ENCODE peak calls at places on chromosome 14, in five cellular contexts. H is K562; X is fibroblast of lung; D is Caco-2; U is CD8-positive, alpha-beta memory T cell. Y is an unnamed sample.

GRCh38 chr14:105494606-105494929 is 3.5 kb downstream of the TEDC1 start:
- DNase-seq in H (no peak), X (no peak), D (no peak), U (no peak), Y (no peak)

GRCh38 chr14:70254476-70254961 is 65.8 kb upstream of the SLC8A3 start:
- DNase-seq in H (peak; percentile 8), X (peak; percentile 40), D (peak; percentile 72), U (no peak), Y (peak; percentile 67)

GRCh38 chr14:99925471-99925870 is 132.3 kb downstream of the EML1 start:
- DNase-seq in H (no peak), X (no peak), D (no peak), U (no peak), Y (no peak)

GRCh38 chr14:101595887-101596721 is 34.8 kb downstream of the DIO3 start:
- DNase-seq in H (no peak), X (no peak), D (no peak), U (no peak), Y (no peak)

GRCh38 chr14:106657460-106657859 is 1131.1 kb downstream of the TMEM121 start:
- DNase-seq in H (no peak), X (no peak), D (peak; percentile 10), U (peak; percentile 31), Y (no peak)

GRCh38 chr14:60963761-60964160 is 17.1 kb downstream of the TRMT5 start:
- DNase-seq in H (no peak), X (no peak), D (peak; percentile 3), U (no peak), Y (no peak)

GRCh38 chr14:72528059-72528950 is 365.6 kb downstream of the DPF3 start:
- DNase-seq in H (no peak), X (peak; percentile 66), D (no peak), U (no peak), Y (no peak)

GRCh38 chr14:85087201-85087600 is 442.7 kb upstream of the FLRT2 start:
- DNase-seq in H (no peak), X (peak; percentile 55), D (no peak), U (no peak), Y (no peak)

GRCh38 chr14:30656190-30656632 is 34.1 kb downstream of the SCFD1 start:
- DNase-seq in H (no peak), X (peak; percentile 11), D (peak; percentile 38), U (peak; percentile 1), Y (peak; percentile 52)

GRCh38 chr14:23414906-23415820 is 7.1 kb upstream of the MYH6 start:
- DNase-seq in H (no peak), X (no peak), D (no peak), U (no peak), Y (no peak)

GRCh38 chr14:24224618-24225071 is 7.5 kb downstream of the NEDD8 start:
- DNase-seq in H (no peak), X (peak; percentile 95), D (no peak), U (no peak), Y (no peak)

GRCh38 chr14:21104448-21105060 is 3.7 kb downstream of the TMEM253 start:
- DNase-seq in H (peak; percentile 29), X (peak; percentile 76), D (peak; percentile 80), U (peak; percentile 49), Y (peak; percentile 87)

GRCh38 chr14:93824518-93825234 is 36.4 kb upstream of the PRIMA1 start:
- DNase-seq in H (no peak), X (no peak), D (peak; percentile 6), U (no peak), Y (no peak)

GRCh38 chr14:97106166-97106565 is 309.0 kb downstream of the VRK1 start:
- DNase-seq in H (no peak), X (no peak), D (no peak), U (no peak), Y (no peak)

GRCh38 chr14:104895786-104896642 is 28.7 kb upstream of the PLD4 start:
- DNase-seq in H (no peak), X (no peak), D (no peak), U (no peak), Y (peak; percentile 30)

GRCh38 chr14:66032800-66033199 is 453.4 kb upstream of the CCDC196 start:
- DNase-seq in H (no peak), X (no peak), D (no peak), U (no peak), Y (no peak)

GRCh38 chr14:64878775-64879634 is 702 bp downstream of the SPTB start:
- DNase-seq in H (peak; percentile 15), X (no peak), D (peak; percentile 28), U (no peak), Y (no peak)

GRCh38 chr14:71698027-71698426 is 234.2 kb upstream of the RGS6 start:
- DNase-seq in H (no peak), X (peak; percentile 43), D (no peak), U (no peak), Y (no peak)

GRCh38 chr14:22547948-22548750 is 40.9 kb downstream of the DAD1 start:
- DNase-seq in H (no peak), X (no peak), D (peak; percentile 56), U (no peak), Y (no peak)

GRCh38 chr14:81946808-81947798 is 413.4 kb upstream of the SEL1L start:
- DNase-seq in H (no peak), X (peak; percentile 1), D (no peak), U (no peak), Y (no peak)

GRCh38 chr14:95666450-95666849 is 19.8 kb upstream of the TCL1B start:
- DNase-seq in H (no peak), X (no peak), D (no peak), U (no peak), Y (no peak)

GRCh38 chr14:100304825-100305445 is 1.3 kb downstream of the SLC25A29 start:
- DNase-seq in H (peak; percentile 53), X (peak; percentile 49), D (peak; percentile 47), U (no peak), Y (peak; percentile 39)

GRCh38 chr14:85573406-85573805 is 43.5 kb downstream of the FLRT2 start:
- DNase-seq in H (no peak), X (peak; percentile 67), D (no peak), U (no peak), Y (no peak)

GRCh38 chr14:21039585-21040369 is 2.4 kb upstream of the RNASE7 start:
- DNase-seq in H (no peak), X (peak; percentile 61), D (peak; percentile 68), U (no peak), Y (peak; percentile 50)

GRCh38 chr14:104341532-104342434 is 203.4 kb downstream of the KIF26A start:
- DNase-seq in H (peak; percentile 79), X (no peak), D (peak; percentile 70), U (no peak), Y (peak; percentile 73)

GRCh38 chr14:68476212-68476964 is 316.5 kb downstream of the ZFP36L1 start:
- DNase-seq in H (no peak), X (peak; percentile 96), D (no peak), U (no peak), Y (no peak)

GRCh38 chr14:89330236-89331002 is 86.6 kb downstream of the FOXN3 start:
- DNase-seq in H (no peak), X (peak; percentile 95), D (no peak), U (no peak), Y (no peak)

GRCh38 chr14:64891173-64891838 is 11.6 kb upstream of the SPTB start:
- DNase-seq in H (no peak), X (no peak), D (no peak), U (no peak), Y (no peak)

GRCh38 chr14:92325835-92326234 is 2.9 kb downstream of the SLC24A4 start:
- DNase-seq in H (no peak), X (no peak), D (peak; percentile 7), U (no peak), Y (no peak)

GRCh38 chr14:56161658-56162057 is 43.4 kb downstream of the PELI2 start:
- DNase-seq in H (no peak), X (no peak), D (no peak), U (no peak), Y (no peak)

GRCh38 chr14:77641207-77641533 is 24.7 kb upstream of the SPTLC2 start:
- DNase-seq in H (no peak), X (no peak), D (no peak), U (no peak), Y (no peak)
- H3K4me3 ChIP-seq in H (peak overlapping the region; percentile 21), X (no peak overlapping the region), D (no peak overlapping the region), U (peak overlapping the region; percentile 55), Y (no peak overlapping the region)

DNA sequence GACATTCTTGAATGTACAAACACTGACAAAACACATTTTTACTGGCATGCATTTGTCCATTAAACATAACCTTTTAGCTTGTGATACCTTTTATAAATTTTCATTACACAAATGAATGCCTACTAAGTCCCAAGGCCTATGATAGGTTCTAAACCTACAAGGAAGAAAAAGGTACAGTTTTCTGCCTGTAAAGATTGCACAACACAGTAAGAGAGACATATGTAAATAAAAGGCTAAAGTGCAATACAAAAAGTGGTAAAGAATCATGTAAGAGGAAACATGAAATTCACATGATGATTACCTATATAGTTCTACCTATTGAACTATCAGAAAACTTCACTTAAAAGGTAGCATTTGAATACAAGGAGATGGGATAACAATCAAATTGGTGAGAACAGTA is 14.6 kb upstream of the ARID4A start:
- DNase-seq in H (no peak), X (no peak), D (no peak), U (no peak), Y (no peak)
- H3K4me1 ChIP-seq in H (peaks cover 25% of the 10 kb centered on the region), X (peaks cover 2% of the 10 kb centered on the region), D (peaks cover 41% of the 10 kb centered on the region), U (peaks cover 32% of the 10 kb centered on the region), Y (no peaks in the 10 kb centered on the region)

GRCh38 chr14:74246561-74246960 is 7.3 kb downstream of the VSX2 start:
- DNase-seq in H (no peak), X (no peak), D (no peak), U (no peak), Y (no peak)
- H3K27me3 ChIP-seq in H (peaks cover 21% of the 10 kb centered on the region), X (peaks cover 36% of the 10 kb centered on the region), D (no peaks in the 10 kb centered on the region), U (peaks cover 42% of the 10 kb centered on the region), Y (peaks cover 28% of the 10 kb centered on the region)

DNA sequence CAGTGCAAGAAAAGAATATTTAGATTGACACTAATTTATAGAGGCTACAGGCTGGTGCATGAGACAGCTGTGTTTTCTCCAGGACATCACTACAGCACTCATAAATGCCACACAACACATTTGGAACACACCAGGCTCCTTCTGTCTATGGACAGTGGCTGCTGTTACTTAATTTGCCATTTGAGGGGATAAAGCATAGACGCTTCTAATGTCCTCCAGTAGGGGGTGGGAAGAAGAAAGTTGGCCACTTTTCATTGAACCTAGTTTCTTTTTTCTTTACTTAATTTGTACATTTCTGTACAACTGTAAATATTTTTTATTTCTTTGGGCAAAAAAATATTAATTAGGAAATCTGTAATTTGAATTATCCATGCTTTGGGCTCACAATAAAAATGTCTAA is 12.4 kb upstream of the RTN1 start:
- DNase-seq in H (peak; percentile 17), X (no peak), D (no peak), U (no peak), Y (no peak)
- H3K4me3 ChIP-seq in H (no peak overlapping the region), X (no peak overlapping the region), D (no peak overlapping the region), U (no peak overlapping the region), Y (no peak overlapping the region)